ENCODE peak calls at places on chromosomes 7 and 10, in nine cellular contexts. G is pancreas, Y is cardiac muscle cell, I is AG04449, T is WERI-Rb-1, Z is AG09309, N is IMR-90, P is astrocyte of the spinal cord, R is PC-9. Q is an unnamed sample.
A peak's percentile ranks its signal among the peaks of the same experiment; 100 is the strongest.

GRCh38 chr7:158555034-158555520 is 32.5 kb downstream of the PTPRN2 start:
- DNase-seq in Z (no peak), Y (no peak), R (no peak), P (no peak), I (no peak), G (no peak), T (no peak), N (no peak), Q (no peak)

GRCh38 chr10:71467161-71467560 is 70.4 kb downstream of the CDH23 start:
- DNase-seq in P (no peak), I (no peak), Y (no peak), T (no peak), G (no peak), Z (no peak), R (no peak), N (no peak), Q (no peak)

GRCh38 chr7:96285579-96285978 is 36.3 kb downstream of the SLC25A13 start:
- DNase-seq in R (no peak), G (no peak), Y (no peak), I (no peak), P (no peak), N (peak; percentile 37), Z (no peak), T (no peak), Q (no peak)

GRCh38 chr7:101618916-101619315 is 10.2 kb downstream of the MYL10 start:
- DNase-seq in Z (no peak), T (no peak), I (no peak), P (no peak), Y (no peak), G (no peak), R (no peak), N (no peak), Q (no peak)

GRCh38 chr7:44394636-44395035 is 69.2 kb upstream of the CAMK2B start:
- DNase-seq in G (no peak), R (no peak), N (no peak), Y (no peak), T (no peak), P (no peak), Z (no peak), I (no peak), Q (no peak)

GRCh38 chr7:45065031-45065995 is 23.5 kb downstream of the NACAD start:
- DNase-seq in G (no peak), P (no peak), T (no peak), Z (no peak), N (no peak), I (no peak), R (no peak), Y (no peak), Q (no peak)

GRCh38 chr10:59006511-59007306 is 169.7 kb upstream of the PHYHIPL start:
- DNase-seq in Z (peak; percentile 38), G (no peak), I (no peak), Y (peak; percentile 81), T (no peak), R (no peak), N (peak; percentile 48), P (peak; percentile 51), Q (no peak)

GRCh38 chr7:146375155-146375554 is 258.6 kb downstream of the CNTNAP2 start:
- DNase-seq in Y (no peak), Z (no peak), G (no peak), R (no peak), P (no peak), T (peak; percentile 71), N (no peak), I (no peak), Q (no peak)

GRCh38 chr10:122170802-122171201 is 100.3 kb upstream of the BTBD16 start:
- DNase-seq in Y (no peak), T (no peak), R (no peak), I (no peak), N (no peak), Z (no peak), P (no peak), G (no peak), Q (no peak)

GRCh38 chr10:79615577-79615976 is 4.8 kb downstream of the SFTPA1 start:
- DNase-seq in P (no peak), G (no peak), R (no peak), Z (no peak), I (no peak), Y (no peak), N (no peak), T (no peak), Q (no peak)

GRCh38 chr7:156642306-156643045 is 1.9 kb downstream of the RNF32 start:
- DNase-seq in Z (no peak), Y (no peak), R (no peak), I (no peak), N (no peak), P (no peak), G (no peak), T (no peak), Q (no peak)

GRCh38 chr10:7810443-7810842 is 7.9 kb upstream of the TAF3 start:
- DNase-seq in N (no peak), G (no peak), T (no peak), Y (no peak), I (no peak), P (no peak), R (no peak), Z (no peak), Q (no peak)

GRCh38 chr10:7808686-7809267 is 9.5 kb upstream of the TAF3 start:
- DNase-seq in P (no peak), R (no peak), Z (no peak), Y (no peak), N (no peak), I (no peak), T (no peak), G (no peak), Q (no peak)

GRCh38 chr10:7813481-7813880 is 4.8 kb upstream of the TAF3 start:
- DNase-seq in N (no peak), G (no peak), I (no peak), P (no peak), R (no peak), T (peak; percentile 27), Z (no peak), Y (no peak), Q (no peak)

DNA sequence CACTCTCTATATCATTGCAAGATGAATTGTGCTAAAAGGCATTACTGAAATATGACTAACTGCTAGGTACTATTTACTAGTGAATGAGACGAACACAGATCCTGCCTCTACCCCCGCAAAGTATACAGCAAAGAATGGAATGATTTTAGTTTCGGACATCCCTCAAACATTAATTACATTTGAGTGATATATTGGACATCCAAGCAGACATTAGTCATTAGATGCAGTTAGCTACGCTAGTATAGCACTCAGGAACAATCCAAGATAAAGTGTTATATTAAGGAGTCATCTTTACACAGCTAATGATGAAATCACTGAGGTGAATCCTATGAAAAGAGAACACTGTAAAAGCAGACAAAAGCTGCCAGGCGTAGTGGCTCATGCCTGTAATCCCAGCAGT is 7.3 kb upstream of the TAF3 start:
- DNase-seq in P (no peak), N (no peak), I (no peak), Y (no peak), Z (no peak), R (no peak), G (no peak), T (no peak), Q (no peak)
- H3K4me3 ChIP-seq in P (no peak overlapping the region), N (no peak overlapping the region), I (no peak overlapping the region), Y (no peak overlapping the region), Z (no peak overlapping the region), R (no peak overlapping the region), G (no peak overlapping the region), T (no peak overlapping the region), Q (no peak overlapping the region)

GRCh38 chr10:60093317-60093716 is 187.0 kb upstream of the CCDC6 start:
- DNase-seq in R (no peak), I (no peak), T (no peak), N (no peak), G (no peak), P (no peak), Z (no peak), Y (no peak), Q (no peak)

GRCh38 chr10:60099998-60100747 is 193.8 kb upstream of the CCDC6 start:
- DNase-seq in P (peak; percentile 73), N (peak; percentile 63), Y (peak; percentile 75), R (peak; percentile 59), I (no peak), Z (peak; percentile 25), T (no peak), G (no peak), Q (no peak)

GRCh38 chr10:60101821-60102220 is 195.5 kb upstream of the CCDC6 start:
- DNase-seq in G (no peak), P (no peak), I (no peak), N (no peak), R (no peak), T (no peak), Z (no peak), Y (no peak), Q (no peak)

GRCh38 chr10:60096761-60097513 is 190.6 kb upstream of the CCDC6 start:
- DNase-seq in Y (no peak), G (no peak), R (no peak), Z (no peak), I (no peak), T (no peak), P (no peak), N (no peak), Q (no peak)

GRCh38 chr10:60098676-60099601 is 192.6 kb upstream of the CCDC6 start:
- DNase-seq in Y (no peak), G (no peak), I (no peak), Z (no peak), N (no peak), T (peak; percentile 38), R (no peak), P (no peak), Q (no peak)
- TF ChIP-seq CTCF in Y (peak; percentile 34), G (no peak), I (peak; percentile 14), Z (peak; percentile 40), N (no peak), T (peak; percentile 27), R (no peak), P (peak; percentile 19), Q (peak; percentile 42)

GRCh38 chr10:24449334-24449740 is 240.4 kb downstream of the KIAA1217 start:
- DNase-seq in R (no peak), I (no peak), Z (no peak), T (no peak), Y (peak; percentile 51), G (no peak), N (peak; percentile 64), P (peak; percentile 71), Q (peak; percentile 43)

GRCh38 chr10:24451325-24451820 is 242.4 kb downstream of the KIAA1217 start:
- DNase-seq in Z (no peak), N (no peak), R (no peak), Y (no peak), P (no peak), G (no peak), I (no peak), T (peak; percentile 8), Q (no peak)

GRCh38 chr10:24452030-24452429 is 243.1 kb downstream of the KIAA1217 start:
- DNase-seq in R (no peak), Y (no peak), N (no peak), T (no peak), P (no peak), G (no peak), I (no peak), Z (no peak), Q (no peak)

GRCh38 chr10:24448351-24449009 is 239.5 kb downstream of the KIAA1217 start:
- DNase-seq in Z (no peak), G (no peak), I (no peak), Y (no peak), R (no peak), T (no peak), N (peak; percentile 71), P (peak; percentile 55), Q (no peak)

GRCh38 chr10:24449769-24450310 is 240.9 kb downstream of the KIAA1217 start:
- DNase-seq in R (no peak), G (no peak), I (no peak), Y (no peak), N (no peak), P (no peak), T (no peak), Z (no peak), Q (no peak)
- H3K4me3 ChIP-seq in R (no peak overlapping the region), G (peak overlapping the region; percentile 20), I (peak overlapping the region; percentile 59), Y (no peak overlapping the region), N (peak overlapping the region; percentile 14), P (peak overlapping the region; percentile 27), T (no peak overlapping the region), Z (peak overlapping the region; percentile 25), Q (no peak overlapping the region)

GRCh38 chr10:90288403-90288933 is 569.4 kb downstream of the HTR7 start:
- DNase-seq in I (no peak), Z (no peak), N (peak; percentile 61), P (peak; percentile 74), Y (peak; percentile 70), T (no peak), G (no peak), R (no peak), Q (no peak)
- TF ChIP-seq CTCF in I (peak; percentile 31), Z (no peak), N (peak; percentile 69), P (peak; percentile 65), Y (peak; percentile 39), T (peak; percentile 30), G (no peak), R (no peak), Q (no peak)

Q was measured in GM12864.